ENCODE peak calls at places on chromosome 13, in eight cellular contexts. K is A549, Q is esophagus muscularis mucosa, N is IMR-90, S is esophagus squamous epithelium, E is H1, W is HepG2, P is breast epithelium. Y is an unnamed sample.

GRCh38 chr13:34721631-34722144 is 220.4 kb upstream of the NBEA start:
- DNase-seq in S (no peak), P (no peak), E (no peak), K (no peak), N (no peak), W (no peak), Q (no peak), Y (no peak)

GRCh38 chr13:97749174-97749573 is 204.3 kb upstream of the IPO5 start:
- DNase-seq in P (no peak), W (peak; percentile 9), E (no peak), Q (no peak), S (no peak), K (peak; percentile 50), N (peak; percentile 1), Y (no peak)

GRCh38 chr13:35210234-35210633 is 266.3 kb downstream of the MAB21L1 start:
- DNase-seq in P (no peak), E (no peak), K (no peak), Q (no peak), W (no peak), S (no peak), N (no peak), Y (no peak)

GRCh38 chr13:75469087-75469486 is 12.9 kb downstream of the TBC1D4 start:
- DNase-seq in W (no peak), N (no peak), E (no peak), Q (no peak), K (no peak), P (no peak), S (no peak), Y (no peak)

GRCh38 chr13:102693781-102694180 is 1.1 kb downstream of the METTL21C start:
- DNase-seq in K (no peak), N (peak; percentile 64), P (no peak), W (no peak), E (no peak), Q (no peak), S (no peak), Y (no peak)

GRCh38 chr13:77492982-77493381 is 42.5 kb upstream of the SCEL start:
- DNase-seq in P (no peak), E (no peak), Q (no peak), K (peak; percentile 42), W (peak; percentile 4), N (no peak), S (no peak), Y (no peak)

GRCh38 chr13:50140153-50140552 is 124.9 kb downstream of the KCNRG start:
- DNase-seq in W (no peak), Q (no peak), S (no peak), E (no peak), P (no peak), K (no peak), N (no peak), Y (no peak)

GRCh38 chr13:23292596-23292995 is 111.8 kb downstream of the SGCG start:
- DNase-seq in W (no peak), K (no peak), S (no peak), P (no peak), Q (no peak), E (no peak), N (no peak), Y (no peak)

GRCh38 chr13:38514575-38514974 is 164.9 kb downstream of the UFM1 start:
- DNase-seq in N (no peak), P (no peak), K (no peak), S (no peak), E (no peak), W (no peak), Q (no peak), Y (no peak)

GRCh38 chr13:46796129-46796514 is 839 bp downstream of the ESD start:
- DNase-seq in E (no peak), S (no peak), W (no peak), K (no peak), P (no peak), N (no peak), Q (no peak), Y (no peak)

GRCh38 chr13:98083507-98083906 is 59.4 kb upstream of the FARP1 start:
- DNase-seq in Q (no peak), K (no peak), N (peak; percentile 98), E (no peak), P (no peak), W (no peak), S (no peak), Y (no peak)

GRCh38 chr13:98581377-98581776 is 4.5 kb upstream of the STK24 start:
- DNase-seq in E (no peak), S (no peak), W (no peak), N (no peak), Q (no peak), P (no peak), K (no peak), Y (no peak)

GRCh38 chr13:113992276-113993005 is 18.6 kb upstream of the C13orf46 start:
- DNase-seq in K (no peak), W (no peak), S (no peak), E (no peak), P (no peak), N (no peak), Q (no peak), Y (peak; percentile 6)

GRCh38 chr13:100530645-100531044 is 57.9 kb downstream of the GGACT start:
- DNase-seq in S (no peak), Q (no peak), K (no peak), P (no peak), W (peak; percentile 19), E (peak; percentile 47), N (peak; percentile 33), Y (no peak)

GRCh38 chr13:72180253-72180952 is 313.4 kb upstream of the DACH1 start:
- DNase-seq in S (no peak), W (no peak), N (peak; percentile 0), Q (no peak), K (no peak), E (no peak), P (no peak), Y (peak; percentile 62)

GRCh38 chr13:101941095-101941777 is 460.6 kb downstream of the FGF14 start:
- DNase-seq in P (no peak), Q (no peak), K (peak; percentile 6), W (no peak), S (no peak), N (peak; percentile 2), E (no peak), Y (no peak)

GRCh38 chr13:36343766-36344165 is 2.4 kb downstream of the SPART start:
- DNase-seq in S (no peak), P (no peak), W (no peak), K (no peak), N (no peak), E (no peak), Q (no peak), Y (no peak)

GRCh38 chr13:23025848-23026608 is 154.8 kb upstream of the SGCG start:
- DNase-seq in E (no peak), P (no peak), S (no peak), N (no peak), K (no peak), W (no peak), Q (no peak), Y (no peak)

GRCh38 chr13:23639672-23640275 is 69.6 kb downstream of the TNFRSF19 start:
- DNase-seq in W (no peak), E (no peak), P (no peak), S (no peak), Q (no peak), N (no peak), K (no peak), Y (no peak)

GRCh38 chr13:80341098-80341701 is at the start of gene SPRY2:
- DNase-seq in E (peak; percentile 85), Q (peak; percentile 98), W (peak; percentile 94), P (peak; percentile 88), N (peak; percentile 96), S (peak; percentile 41), K (peak; percentile 92), Y (peak; percentile 96)
- TF ChIP-seq POLR2A in E (peak; percentile 88), Q (peak; percentile 60), W (peak; percentile 68), P (peak; percentile 72), N (peak; percentile 94), S (peak; percentile 86), K (peak; percentile 45), Y (peak; percentile 95)

GRCh38 chr13:19061278-19061677 is 120.3 kb downstream of the TUBA3C start:
- DNase-seq in N (no peak), S (no peak), W (no peak), P (no peak), E (no peak), Q (no peak), K (no peak), Y (no peak)
- H3K9me3 ChIP-seq in N (peaks cover 54% of the 10 kb centered on the region), S (peaks cover 70% of the 10 kb centered on the region), W (peaks cover 17% of the 10 kb centered on the region), P (peaks cover 6% of the 10 kb centered on the region), E (peaks cover 83% of the 10 kb centered on the region), Q (peaks cover 14% of the 10 kb centered on the region), K (no peaks in the 10 kb centered on the region), Y (no peaks in the 10 kb centered on the region)

DNA sequence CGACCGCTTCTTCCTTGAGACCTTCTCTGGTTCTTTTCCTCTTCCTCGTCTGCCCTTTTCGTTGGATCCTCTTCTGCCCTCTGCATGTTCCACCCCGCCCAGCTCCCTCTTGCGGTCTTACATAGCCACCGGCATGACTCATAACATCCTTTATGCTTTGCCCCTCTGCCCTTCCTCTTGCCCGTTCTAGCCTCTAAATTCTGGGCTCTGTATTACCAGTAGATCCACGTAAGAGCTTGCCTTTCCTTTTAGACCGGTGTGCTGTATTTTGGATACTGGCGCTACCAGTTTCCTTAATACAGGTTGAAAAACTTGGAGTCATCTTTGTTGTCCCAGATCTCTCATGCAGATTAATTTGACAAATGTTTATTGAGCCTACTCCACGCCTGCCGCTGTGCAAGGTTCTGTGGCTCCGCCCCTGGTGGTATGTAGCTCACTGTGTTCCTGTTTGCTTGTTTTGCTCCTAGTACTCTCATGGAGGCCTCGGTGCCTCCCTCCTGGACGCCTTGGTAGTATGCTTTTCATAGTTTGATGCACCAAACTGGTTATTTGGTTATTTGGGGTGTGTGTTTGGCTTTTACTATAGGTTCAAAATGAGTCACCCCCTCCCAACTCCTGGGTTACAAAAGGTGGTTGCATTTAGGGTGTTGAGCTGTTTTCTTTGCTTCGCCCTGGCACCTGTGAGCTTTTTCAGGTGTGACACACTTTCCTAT is 1.7 kb downstream of the GTF3A start:
- DNase-seq in P (peak; percentile 77), S (peak; percentile 55), E (peak; percentile 55), K (peak; percentile 80), Q (peak; percentile 95), N (peak; percentile 69), W (peak; percentile 62), Y (peak; percentile 74)
- TF ChIP-seq POLR2A in P (no peak), S (peak; percentile 49), E (no peak), K (no peak), Q (no peak), N (no peak), W (no peak), Y (no peak)

GRCh38 chr13:73970413-73971055 is 163.7 kb downstream of the KLF12 start:
- DNase-seq in E (no peak), P (no peak), K (no peak), Q (no peak), N (no peak), S (no peak), W (no peak), Y (no peak)
- H3K9me3 ChIP-seq in E (no peaks in the 10 kb centered on the region), P (no peaks in the 10 kb centered on the region), K (no peaks in the 10 kb centered on the region), Q (no peaks in the 10 kb centered on the region), N (no peaks in the 10 kb centered on the region), S (no peaks in the 10 kb centered on the region), W (no peaks in the 10 kb centered on the region), Y (no peaks in the 10 kb centered on the region)